ENCODE peak calls at places on chromosome 16, in four cellular contexts. K is astrocyte of the spinal cord, V is PC-9, X is colonic mucosa. S is an unnamed sample.

GRCh38 chr16:69680358-69680757 is 46.0 kb downstream of the NQO1 start:
- DNase-seq in K (no peak), V (no peak), X (no peak), S (no peak)

GRCh38 chr16:72939247-72939646 is 108.7 kb downstream of the ZFHX3 start:
- DNase-seq in K (peak), V (no peak), X (peak), S (no peak)

GRCh38 chr16:52573365-52574104 is 26.6 kb upstream of the TOX3 start:
- DNase-seq in K (no peak), V (no peak), X (peak), S (peak)

GRCh38 chr16:50396770-50397525 is 28.2 kb upstream of the BRD7 start:
- DNase-seq in K (peak), V (peak), X (no peak), S (peak)

GRCh38 chr16:12942861-12943260 is 41.5 kb downstream of the SHISA9 start:
- DNase-seq in K (no peak), V (no peak), X (no peak), S (no peak)

GRCh38 chr16:60945225-60945624 is 1091.0 kb downstream of the CDH8 start:
- DNase-seq in K (no peak), V (no peak), X (no peak), S (no peak)

GRCh38 chr16:52499061-52499460 is 47.9 kb downstream of the TOX3 start:
- DNase-seq in K (no peak), V (no peak), X (no peak), S (no peak)

GRCh38 chr16:48558269-48558915 is 51.6 kb downstream of the N4BP1 start:
- DNase-seq in K (no peak), V (no peak), X (no peak), S (no peak)

GRCh38 chr16:78543066-78543465 is 443.6 kb downstream of the WWOX start:
- DNase-seq in K (no peak), V (no peak), X (no peak), S (no peak)

GRCh38 chr16:75378616-75379015 is 54.7 kb downstream of the CFDP1 start:
- DNase-seq in K (no peak), V (no peak), X (no peak), S (no peak)

GRCh38 chr16:80317132-80318098 is 223.4 kb upstream of the DYNLRB2 start:
- DNase-seq in K (no peak), V (no peak), X (no peak), S (no peak)

GRCh38 chr16:20950294-20950693 is 49.7 kb downstream of the LYRM1 start:
- DNase-seq in K (no peak), V (no peak), X (no peak), S (no peak)

GRCh38 chr16:67196881-67197280 is 2.0 kb upstream of the ELMO3 start:
- DNase-seq in K (no peak), V (peak), X (no peak), S (no peak)

GRCh38 chr16:67199011-67199807 is at the start of gene ELMO3:
- DNase-seq in K (no peak), V (peak), X (peak), S (no peak)

GRCh38 chr16:67197704-67198103 is 1.2 kb upstream of the ELMO3 start:
- DNase-seq in K (no peak), V (peak), X (no peak), S (no peak)

GRCh38 chr16:67199808-67200198 is 872 bp downstream of the ELMO3 start:
- DNase-seq in K (no peak), V (no peak), X (peak), S (no peak)

DNA sequence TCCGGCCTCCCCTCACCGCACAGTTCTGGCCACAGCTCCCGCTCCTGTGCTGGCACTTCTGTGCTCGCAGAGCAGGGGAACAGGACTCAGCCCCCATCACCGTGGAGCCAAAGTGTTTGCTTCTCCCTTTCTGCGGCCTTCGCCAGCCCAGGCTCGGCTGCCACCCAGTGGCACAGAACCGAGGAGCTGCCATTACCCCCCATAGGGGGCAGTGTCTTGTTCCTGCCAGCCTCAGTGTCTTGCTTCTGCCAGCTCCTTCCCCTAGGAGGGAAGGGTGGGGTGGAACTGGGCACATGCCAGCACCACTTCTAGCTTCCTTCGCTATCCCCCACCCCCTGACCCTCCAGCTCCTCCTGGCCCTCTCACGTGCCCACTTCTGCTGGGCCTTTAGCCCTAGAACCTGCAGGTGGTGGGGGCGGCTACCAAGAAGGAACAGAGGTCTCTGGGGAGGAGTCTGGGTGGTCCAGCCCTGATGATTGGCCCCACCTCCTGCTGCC is 645 bp upstream of the ELMO3 start:
- DNase-seq in K (peak), V (peak), X (peak), S (no peak)
- H3K4me3 ChIP-seq in K (no peak), V (peak), X (no peak), S (no peak)

GRCh38 chr16:86112178-86112577 is 213.2 kb downstream of the IRF8 start:
- DNase-seq in K (no peak), V (no peak), X (no peak), S (no peak)
- TF ChIP-seq CTCF in K (no peak), V (no peak), X (no peak), S (no peak)

DNA sequence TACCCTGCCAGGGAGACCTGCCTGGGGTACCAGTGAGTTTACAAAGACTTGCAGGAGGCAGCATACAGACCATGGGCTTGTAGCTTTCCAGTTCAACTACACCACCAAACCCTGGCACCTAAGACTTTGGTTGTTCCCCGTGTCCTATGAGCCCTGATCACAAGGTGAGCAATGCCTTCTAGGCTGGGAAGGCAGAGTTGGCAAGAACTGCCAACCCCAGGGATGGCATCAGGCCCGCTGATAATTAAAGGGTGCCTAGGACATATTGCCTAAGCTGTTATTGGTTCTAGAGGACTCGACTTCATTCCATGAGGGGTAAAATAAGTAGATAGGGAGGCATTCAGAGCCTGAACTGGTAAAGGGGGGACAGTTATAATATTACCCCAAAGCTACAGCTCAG is 41.3 kb downstream of the CDH13 start:
- DNase-seq in K (no peak), V (no peak), X (no peak), S (no peak)
- H3K4me3 ChIP-seq in K (no peak), V (no peak), X (no peak), S (no peak)

GRCh38 chr16:68374961-68375660 is 64.3 kb downstream of the PRMT7 start:
- DNase-seq in K (no peak), V (no peak), X (no peak), S (no peak)
- TF ChIP-seq CTCF in K (no peak), V (no peak), X (no peak), S (no peak)

GRCh38 chr16:67965668-67966548 is 2.5 kb downstream of the SLC12A4 start:
- DNase-seq in K (no peak), V (no peak), X (no peak), S (no peak)
- H3K4me3 ChIP-seq in K (peak), V (no peak), X (no peak), S (peak)

GRCh38 chr16:30417447-30418349 is 10.3 kb downstream of the ZNF771 start:
- DNase-seq in K (peak), V (peak), X (peak), S (no peak)
- TF ChIP-seq CTCF in K (peak), V (no peak), X (no peak), S (peak)

DNA sequence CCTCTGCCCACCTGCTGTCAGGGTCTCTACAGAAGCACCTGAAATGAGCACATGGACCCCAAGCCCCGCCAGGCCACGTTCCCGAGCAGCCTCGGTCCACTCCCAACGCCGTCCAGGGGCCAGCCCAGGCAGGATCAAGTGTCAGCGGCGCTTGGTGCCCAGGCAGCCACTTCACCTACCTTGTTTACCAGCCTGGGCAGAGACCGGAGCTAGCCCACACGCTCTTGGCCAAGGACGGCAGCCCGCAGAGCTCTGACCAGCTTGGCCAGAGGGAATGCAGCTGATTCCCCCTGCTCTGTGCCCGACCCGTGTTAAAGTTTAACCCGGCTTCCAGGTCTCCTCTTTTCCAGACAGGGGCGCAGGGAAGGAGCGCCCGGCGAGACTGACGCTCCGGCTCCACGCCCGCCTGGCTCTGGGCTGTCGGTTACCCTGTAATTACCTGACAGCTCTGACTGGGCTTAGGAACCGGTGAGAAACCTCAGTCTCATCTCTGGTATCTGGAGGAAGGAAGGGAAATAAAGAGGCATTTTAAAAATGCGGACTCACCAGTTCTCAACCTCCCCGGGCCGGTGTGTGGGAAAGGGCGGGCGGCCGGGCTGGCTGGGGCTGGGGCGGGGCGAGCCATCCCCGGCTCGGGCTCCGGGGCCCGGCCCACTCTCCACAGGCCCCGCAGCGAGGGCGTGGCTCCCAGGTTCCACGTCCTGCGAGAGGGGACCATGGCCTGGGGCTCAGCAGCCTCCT is 4.6 kb downstream of the KIFC3 start:
- DNase-seq in K (no peak), V (peak), X (peak), S (no peak)
- H3K4me3 ChIP-seq in K (no peak), V (peak), X (peak), S (peak)

GRCh38 chr16:68492151-68492500 is 43.8 kb upstream of the SMPD3 start:
- DNase-seq in K (no peak), V (no peak), X (no peak), S (no peak)

GRCh38 chr16:68492501-68493411 is 44.4 kb upstream of the SMPD3 start:
- DNase-seq in K (no peak), V (no peak), X (peak), S (no peak)

GRCh38 chr16:68491576-68491950 is 43.3 kb upstream of the SMPD3 start:
- DNase-seq in K (no peak), V (no peak), X (no peak), S (no peak)

GRCh38 chr16:68490829-68491575 is 42.7 kb upstream of the SMPD3 start:
- DNase-seq in K (peak), V (peak), X (peak), S (peak)

DNA sequence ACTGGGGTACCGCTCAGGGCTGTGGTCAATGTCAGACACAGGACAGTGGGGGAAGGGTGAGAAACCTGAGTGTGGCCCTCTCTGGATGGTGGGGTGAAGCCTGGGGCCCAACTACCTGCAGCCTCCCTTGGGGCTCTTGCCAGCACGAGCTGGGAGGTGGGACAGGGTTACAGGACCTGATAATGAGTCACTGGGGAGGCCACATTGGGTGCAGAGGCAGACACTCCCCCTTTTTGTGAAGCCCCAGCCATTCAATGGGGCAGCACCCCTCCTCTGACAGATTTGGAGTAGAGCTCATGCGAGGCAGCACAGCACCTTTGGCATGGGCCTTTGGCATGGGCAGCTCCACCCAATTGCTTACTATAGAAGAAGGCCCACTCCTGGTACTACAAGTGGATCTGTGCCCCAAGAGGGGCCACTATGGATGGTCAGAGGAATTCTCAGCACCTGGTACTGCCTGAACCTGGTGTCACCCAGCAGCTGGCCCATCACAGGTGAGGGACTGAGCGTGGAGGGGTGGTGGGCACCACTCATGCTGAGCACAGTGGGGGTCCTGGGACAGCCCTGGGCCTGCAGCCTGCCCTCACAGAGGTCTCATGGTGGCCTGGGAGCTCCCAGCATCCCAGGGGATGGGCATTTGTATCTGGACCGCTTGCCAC is 45.2 kb upstream of the SMPD3 start:
- DNase-seq in K (no peak), V (no peak), X (no peak), S (no peak)
- TF ChIP-seq CTCF in K (no peak), V (no peak), X (no peak), S (no peak)